ENCODE peak calls at places on chromosomes 1 and 21, in four cellular contexts. L is stomach, T is testis, Y is tibial nerve. U is an unnamed sample. For H3K9me3 and H3K4me1, the result is how much of the 10 kb centered on the place peaks cover.

GRCh38 chr1:107817909-107818308 is 147.1 kb downstream of the VAV3 start:
- DNase-seq in L (no peak), T (no peak), Y (no peak), U (no peak)

GRCh38 chr21:42411197-42411869 is 7.6 kb downstream of the UBASH3A start:
- DNase-seq in L (no peak), T (no peak), Y (no peak), U (no peak)

GRCh38 chr1:33294071-33295010 is 26.6 kb downstream of the A3GALT2 start:
- DNase-seq in L (no peak), T (no peak), Y (no peak), U (no peak)

GRCh38 chr1:202241376-202242079 is 47.9 kb downstream of the LGR6 start:
- DNase-seq in L (peak), T (no peak), Y (no peak), U (no peak)

GRCh38 chr1:229758101-229759036 is 132.3 kb downstream of the URB2 start:
- DNase-seq in L (no peak), T (no peak), Y (no peak), U (no peak)

GRCh38 chr1:114153051-114153620 is 533 bp downstream of the SYT6 start:
- DNase-seq in L (no peak), T (no peak), Y (no peak), U (no peak)

GRCh38 chr1:63752176-63752575 is 21.6 kb upstream of the ROR1 start:
- DNase-seq in L (no peak), T (no peak), Y (no peak), U (no peak)

GRCh38 chr1:179817056-179817455 is 60.5 kb downstream of the TOR1AIP2 start:
- DNase-seq in L (no peak), T (no peak), Y (no peak), U (no peak)

GRCh38 chr1:200917291-200917817 is 22.7 kb downstream of the INAVA start:
- DNase-seq in L (no peak), T (no peak), Y (no peak), U (no peak)

GRCh38 chr1:96550014-96550413 is 171.6 kb upstream of the PTBP2 start:
- DNase-seq in L (no peak), T (no peak), Y (no peak), U (no peak)

GRCh38 chr1:229184066-229184465 is 86.8 kb upstream of the RAB4A start:
- DNase-seq in L (peak), T (no peak), Y (no peak), U (no peak)

GRCh38 chr1:224932607-224933249 is 3.3 kb downstream of the DNAH14 start:
- DNase-seq in L (no peak), T (no peak), Y (no peak), U (no peak)

GRCh38 chr1:16163882-16164820 is 8.3 kb upstream of the EPHA2 start:
- DNase-seq in L (no peak), T (no peak), Y (no peak), U (peak)

GRCh38 chr1:22665752-22666151 is 12.7 kb downstream of the C1QB start:
- DNase-seq in L (no peak), T (peak), Y (no peak), U (no peak)

GRCh38 chr21:30408782-30409494 is 13.1 kb downstream of the KRTAP13-1 start:
- DNase-seq in L (peak), T (peak), Y (no peak), U (no peak)

GRCh38 chr21:17442174-17442573 is 70.7 kb upstream of the CXADR start:
- DNase-seq in L (no peak), T (no peak), Y (no peak), U (no peak)

GRCh38 chr1:60560701-60561100 is 487.1 kb upstream of the C1orf87 start:
- DNase-seq in L (no peak), T (no peak), Y (no peak), U (no peak)

GRCh38 chr21:42220138-42220701 is 1.3 kb downstream of the ABCG1 start:
- DNase-seq in L (peak), T (peak), Y (peak), U (peak)

GRCh38 chr1:170581041-170581440 is 49.1 kb downstream of the GORAB start:
- DNase-seq in L (no peak), T (peak), Y (no peak), U (no peak)

GRCh38 chr1:230772457-230773395 is 25.5 kb downstream of the CAPN9 start:
- DNase-seq in L (peak), T (peak), Y (peak), U (no peak)

GRCh38 chr1:205543351-205544305 is 39.2 kb downstream of the CDK18 start:
- DNase-seq in L (peak), T (peak), Y (peak), U (peak)

GRCh38 chr1:227632325-227632724 is 69.0 kb downstream of the ZNF678 start:
- DNase-seq in L (no peak), T (no peak), Y (no peak), U (no peak)
- H3K9me3 ChIP-seq in L (half or more), T (under half), Y (under half), U (under half)

DNA sequence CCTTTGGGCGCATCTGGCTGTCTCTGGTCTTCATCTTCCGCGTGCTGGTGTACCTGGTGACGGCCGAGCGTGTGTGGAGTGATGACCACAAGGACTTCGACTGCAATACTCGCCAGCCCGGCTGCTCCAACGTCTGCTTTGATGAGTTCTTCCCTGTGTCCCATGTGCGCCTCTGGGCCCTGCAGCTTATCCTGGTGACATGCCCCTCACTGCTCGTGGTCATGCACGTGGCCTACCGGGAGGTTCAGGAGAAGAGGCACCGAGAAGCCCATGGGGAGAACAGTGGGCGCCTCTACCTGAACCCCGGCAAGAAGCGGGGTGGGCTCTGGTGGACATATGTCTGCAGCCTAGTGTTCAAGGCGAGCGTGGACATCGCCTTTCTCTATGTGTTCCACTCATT is 2.2 kb upstream of the GJB4 start:
- DNase-seq in L (no peak), T (no peak), Y (no peak), U (no peak)
- H3K4me1 ChIP-seq in L (under half), T (under half), Y (under half), U (under half)

DNA sequence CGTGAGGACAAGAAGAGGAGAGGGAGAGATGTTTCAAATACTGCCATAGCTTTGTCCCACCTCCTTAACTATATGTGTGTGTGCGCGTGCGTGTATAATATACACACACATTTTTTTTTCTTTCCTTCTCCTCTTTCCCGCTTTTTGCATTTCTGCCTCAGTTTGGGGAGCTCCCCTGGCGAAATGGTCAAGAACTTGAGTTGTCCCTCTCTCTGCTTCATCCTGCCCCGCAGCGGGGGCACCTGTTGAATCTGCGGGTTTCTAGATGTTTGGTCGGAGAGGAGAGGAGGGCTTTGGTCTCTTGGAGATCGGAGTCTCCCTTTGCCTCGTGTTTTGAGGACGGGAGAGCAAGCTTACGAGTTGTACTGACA is 501 bp downstream of the SCCPDH start:
- DNase-seq in L (no peak), T (peak), Y (peak), U (no peak)
- H3K9me3 ChIP-seq in L (under half), T (under half), Y (under half), U (under half)

GRCh38 chr1:40710581-40711315 is 19.2 kb downstream of the NFYC start:
- DNase-seq in L (no peak), T (peak), Y (no peak), U (no peak)

GRCh38 chr1:40709802-40710278 is 18.3 kb downstream of the NFYC start:
- DNase-seq in L (no peak), T (no peak), Y (no peak), U (no peak)

GRCh38 chr1:40712997-40713396 is 21.5 kb downstream of the NFYC start:
- DNase-seq in L (no peak), T (no peak), Y (peak), U (no peak)

GRCh38 chr1:40711465-40712404 is 20.2 kb downstream of the NFYC start:
- DNase-seq in L (no peak), T (no peak), Y (no peak), U (no peak)

GRCh38 chr1:40712405-40712944 is 21.0 kb downstream of the NFYC start:
- DNase-seq in L (peak), T (no peak), Y (no peak), U (no peak)
- H3K4me1 ChIP-seq in L (half or more), T (under half), Y (under half), U (under half)

GRCh38 chr1:113103977-113104376 is 31.0 kb downstream of the LRIG2 start:
- DNase-seq in L (no peak), T (no peak), Y (no peak), U (no peak)
- H3K9me3 ChIP-seq in L (under half), T (under half), Y (under half), U (under half)

GRCh38 chr1:199174336-199174735 is 535.5 kb downstream of the PTPRC start:
- DNase-seq in L (no peak), T (no peak), Y (no peak), U (no peak)
- H3K4me1 ChIP-seq in L (under half), T (under half), Y (under half), U (under half)

U was measured in Panc1.